ENCODE peak calls at places on chromosomes 6 and 20, in nine cellular contexts. O is lower leg skin; V is dermis microvascular lymphatic vessel endothelial cell; J is germinal center; P is chondrocyte; E is GM23248; U is caudate nucleus; H is adrenal gland; R is stimulated activated CD8-positive, alpha-beta memory T cell treated with anti-CD3 and anti-CD28 coated beads, Interleukin-4, amount 100 ng/mL, for 24 hours. W is an unnamed sample.

GRCh38 chr6:156934054-156934424 is 156.9 kb downstream of the ARID1B start:
- DNase-seq in O (no peak), R (no peak), V (no peak), H (no peak), E (no peak), J (no peak), P (no peak), U (no peak), W (no peak)

GRCh38 chr20:10110151-10110550 is 75.4 kb downstream of the ANKEF1 start:
- DNase-seq in U (no peak), J (no peak), V (no peak), P (no peak), O (no peak), E (peak), H (no peak), R (no peak), W (no peak)

GRCh38 chr6:56770011-56770520 is 127.4 kb upstream of the DST start:
- DNase-seq in V (no peak), J (no peak), R (no peak), P (no peak), E (peak), U (no peak), H (no peak), O (no peak), W (no peak)

GRCh38 chr6:32968770-32969684 is 633 bp downstream of the BRD2 start:
- DNase-seq in J (peak), E (peak), V (peak), P (peak), R (peak), H (peak), U (peak), O (peak), W (peak)

GRCh38 chr6:111087106-111087835 is at the start of gene SLC16A10:
- DNase-seq in R (peak), P (no peak), J (peak), V (peak), E (peak), H (peak), O (peak), U (peak), W (peak)

GRCh38 chr6:15893556-15894253 is 230.9 kb upstream of the DTNBP1 start:
- DNase-seq in V (peak), U (no peak), P (no peak), J (peak), R (no peak), H (no peak), E (no peak), O (no peak), W (no peak)

GRCh38 chr6:16201706-16202105 is 36.7 kb upstream of the GMPR start:
- DNase-seq in R (no peak), U (no peak), P (no peak), E (no peak), V (no peak), J (no peak), O (no peak), H (no peak), W (no peak)

GRCh38 chr6:93468291-93468690 is 48.9 kb upstream of the EPHA7 start:
- DNase-seq in U (no peak), E (no peak), R (no peak), J (no peak), H (no peak), O (no peak), P (no peak), V (no peak), W (no peak)

GRCh38 chr20:63580796-63581461 is 6.9 kb upstream of the HELZ2 start:
- DNase-seq in O (no peak), P (no peak), R (peak), H (peak), V (peak), J (peak), U (no peak), E (peak), W (peak)

GRCh38 chr6:14280006-14280510 is 162.5 kb downstream of the CD83 start:
- DNase-seq in P (no peak), H (no peak), O (no peak), V (no peak), J (no peak), E (no peak), R (no peak), U (no peak), W (no peak)

GRCh38 chr20:40710608-40711007 is 21.6 kb upstream of the MAFB start:
- DNase-seq in H (no peak), J (no peak), U (no peak), O (no peak), V (no peak), R (no peak), P (no peak), E (peak), W (no peak)

GRCh38 chr6:138769102-138769676 is 4.4 kb upstream of the CCDC28A start:
- DNase-seq in P (no peak), V (peak), R (no peak), H (peak), J (no peak), U (no peak), E (no peak), O (no peak), W (no peak)

GRCh38 chr6:164108869-164109769 is 694.6 kb downstream of the QKI start:
- DNase-seq in E (peak), J (no peak), U (no peak), V (peak), O (peak), H (peak), R (no peak), P (no peak), W (no peak)

GRCh38 chr20:62123450-62124118 is 1.3 kb downstream of the LSM14B start:
- DNase-seq in J (no peak), H (peak), E (peak), O (no peak), V (no peak), P (no peak), U (no peak), R (no peak), W (no peak)

GRCh38 chr6:158219229-158219628 is 51.1 kb downstream of the GTF2H5 start:
- DNase-seq in E (peak), P (no peak), V (peak), R (no peak), U (no peak), J (no peak), H (no peak), O (peak), W (no peak)

GRCh38 chr20:33667245-33668086 is 723 bp downstream of the ACTL10 start:
- DNase-seq in O (no peak), P (no peak), U (peak), H (peak), V (no peak), R (peak), J (peak), E (no peak), W (peak)

GRCh38 chr20:21048841-21049273 is 57.3 kb downstream of the LINC00237 start:
- DNase-seq in R (peak), H (peak), E (peak), O (no peak), J (peak), U (no peak), P (no peak), V (peak), W (no peak)

GRCh38 chr20:821083-822065 is 12.1 kb upstream of the FAM110A start:
- DNase-seq in H (no peak), J (no peak), V (no peak), O (no peak), E (no peak), P (peak), U (no peak), R (no peak), W (no peak)

GRCh38 chr6:117448732-117449131 is 23.0 kb upstream of the ROS1 start:
- DNase-seq in J (no peak), E (peak), P (no peak), R (no peak), H (no peak), U (no peak), V (peak), O (no peak), W (no peak)

GRCh38 chr6:116969211-116969863 is 92.3 kb downstream of the RFX6 start:
- DNase-seq in J (peak), R (no peak), U (no peak), E (peak), H (peak), P (no peak), V (peak), O (no peak), W (no peak)

GRCh38 chr20:50399003-50399916 is 110.9 kb upstream of the PTPN1 start:
- DNase-seq in U (no peak), R (no peak), P (no peak), V (no peak), E (peak), J (no peak), O (no peak), H (peak), W (peak)

GRCh38 chr6:13486679-13487121 is 700 bp downstream of the GFOD1 start:
- DNase-seq in V (peak), H (peak), U (peak), R (peak), J (peak), P (no peak), O (peak), E (peak), W (no peak)

GRCh38 chr20:10178727-10179313 is 39.8 kb upstream of the SNAP25 start:
- DNase-seq in E (no peak), H (no peak), U (no peak), R (no peak), O (no peak), J (no peak), P (no peak), V (no peak), W (no peak)

GRCh38 chr6:134676307-134677281 is 273.3 kb downstream of the ALDH8A1 start:
- DNase-seq in O (no peak), E (no peak), V (peak), U (no peak), J (no peak), P (no peak), R (no peak), H (no peak), W (no peak)

GRCh38 chr6:26351544-26351953 is 13.4 kb upstream of the BTN3A2 start:
- DNase-seq in J (no peak), R (no peak), U (no peak), O (no peak), E (peak), H (peak), V (peak), P (no peak), W (no peak)

GRCh38 chr6:47188588-47189021 is 121.1 kb downstream of the TNFRSF21 start:
- DNase-seq in E (peak), O (no peak), U (no peak), H (no peak), J (no peak), R (no peak), P (no peak), V (peak), W (no peak)

GRCh38 chr20:37419774-37420542 is 74.0 kb downstream of the SRC start:
- DNase-seq in H (no peak), P (no peak), O (no peak), R (no peak), E (no peak), U (no peak), V (no peak), J (no peak), W (no peak)